ENCODE peak calls at places on chromosomes 6 and 20, in seven cellular contexts. One of them, this sample, is unnamed.

GRCh38 chr20:57838670-57839142 is 128.9 kb upstream of the PMEPA1 start:
- DNase-seq in Caki2: no peak
- DNase-seq in breast epithelium: no peak
- DNase-seq in neural progenitor cell: no peak
- DNase-seq in GOT3: no peak
- DNase-seq in NCI-H1694 treated with DMSO at 0.1 percent for 48 hours: peak; percentile 76
- DNase-seq in hepatocyte: peak; percentile 52
- DNase-seq in this sample: no peak

GRCh38 chr6:168385380-168385779 is 55.6 kb upstream of the SMOC2 start:
- DNase-seq in breast epithelium: peak; percentile 63
- DNase-seq in neural progenitor cell: no peak
- DNase-seq in GOT3: no peak
- DNase-seq in NCI-H1694 treated with DMSO at 0.1 percent for 48 hours: no peak
- DNase-seq in hepatocyte: no peak
- DNase-seq in Caki2: no peak
- DNase-seq in this sample: no peak

GRCh38 chr6:36874016-36874442 is 574 bp downstream of the PPIL1 start:
- DNase-seq in neural progenitor cell: no peak
- DNase-seq in NCI-H1694 treated with DMSO at 0.1 percent for 48 hours: no peak
- DNase-seq in Caki2: no peak
- DNase-seq in breast epithelium: no peak
- DNase-seq in hepatocyte: no peak
- DNase-seq in GOT3: no peak
- DNase-seq in this sample: peak; percentile 42

GRCh38 chr6:7146079-7146828 is 38.5 kb downstream of the RREB1 start:
- DNase-seq in breast epithelium: peak; percentile 56
- DNase-seq in Caki2: no peak
- DNase-seq in GOT3: no peak
- DNase-seq in neural progenitor cell: no peak
- DNase-seq in NCI-H1694 treated with DMSO at 0.1 percent for 48 hours: peak; percentile 31
- DNase-seq in hepatocyte: peak; percentile 56
- DNase-seq in this sample: peak; percentile 75

GRCh38 chr20:1761116-1761515 is 103.5 kb upstream of the SIRPG start:
- DNase-seq in hepatocyte: no peak
- DNase-seq in breast epithelium: no peak
- DNase-seq in neural progenitor cell: no peak
- DNase-seq in NCI-H1694 treated with DMSO at 0.1 percent for 48 hours: no peak
- DNase-seq in GOT3: no peak
- DNase-seq in Caki2: peak; percentile 85
- DNase-seq in this sample: no peak

GRCh38 chr20:59850018-59850641 is 83.3 kb downstream of the SYCP2 start:
- DNase-seq in neural progenitor cell: peak; percentile 46
- DNase-seq in hepatocyte: peak; percentile 69
- DNase-seq in Caki2: no peak
- DNase-seq in GOT3: no peak
- DNase-seq in breast epithelium: no peak
- DNase-seq in NCI-H1694 treated with DMSO at 0.1 percent for 48 hours: peak; percentile 7
- DNase-seq in this sample: peak; percentile 77

GRCh38 chr6:90072961-90073464 is 178.7 kb downstream of the GJA10 start:
- DNase-seq in GOT3: no peak
- DNase-seq in hepatocyte: no peak
- DNase-seq in Caki2: no peak
- DNase-seq in neural progenitor cell: no peak
- DNase-seq in breast epithelium: no peak
- DNase-seq in NCI-H1694 treated with DMSO at 0.1 percent for 48 hours: peak; percentile 34
- DNase-seq in this sample: no peak

GRCh38 chr6:135215160-135215559 is 34.1 kb downstream of the MYB start:
- DNase-seq in Caki2: no peak
- DNase-seq in neural progenitor cell: no peak
- DNase-seq in breast epithelium: no peak
- DNase-seq in hepatocyte: no peak
- DNase-seq in NCI-H1694 treated with DMSO at 0.1 percent for 48 hours: no peak
- DNase-seq in GOT3: no peak
- DNase-seq in this sample: no peak

GRCh38 chr20:11140359-11140758 is 466.6 kb upstream of the JAG1 start:
- DNase-seq in NCI-H1694 treated with DMSO at 0.1 percent for 48 hours: no peak
- DNase-seq in hepatocyte: no peak
- DNase-seq in Caki2: peak; percentile 48
- DNase-seq in breast epithelium: no peak
- DNase-seq in GOT3: no peak
- DNase-seq in neural progenitor cell: no peak
- DNase-seq in this sample: no peak

GRCh38 chr20:50303573-50304500 is 113.2 kb downstream of the CEBPB start:
- DNase-seq in hepatocyte: peak; percentile 87
- DNase-seq in Caki2: no peak
- DNase-seq in neural progenitor cell: no peak
- DNase-seq in NCI-H1694 treated with DMSO at 0.1 percent for 48 hours: peak; percentile 24
- DNase-seq in GOT3: no peak
- DNase-seq in breast epithelium: peak; percentile 77
- DNase-seq in this sample: peak; percentile 86

GRCh38 chr6:30763618-30764489 is 19.5 kb upstream of the IER3 start:
- DNase-seq in GOT3: no peak
- DNase-seq in Caki2: peak; percentile 90
- DNase-seq in neural progenitor cell: peak; percentile 72
- DNase-seq in breast epithelium: peak; percentile 70
- DNase-seq in NCI-H1694 treated with DMSO at 0.1 percent for 48 hours: no peak
- DNase-seq in hepatocyte: peak; percentile 70
- DNase-seq in this sample: peak; percentile 85

GRCh38 chr20:32285621-32286334 is 8.3 kb downstream of the KIF3B start:
- DNase-seq in hepatocyte: peak; percentile 45
- DNase-seq in Caki2: peak; percentile 30
- DNase-seq in GOT3: no peak
- DNase-seq in NCI-H1694 treated with DMSO at 0.1 percent for 48 hours: no peak
- DNase-seq in neural progenitor cell: no peak
- DNase-seq in breast epithelium: no peak
- DNase-seq in this sample: no peak

GRCh38 chr6:87830834-87831374 is 128.9 kb upstream of the AKIRIN2 start:
- DNase-seq in breast epithelium: no peak
- DNase-seq in neural progenitor cell: no peak
- DNase-seq in hepatocyte: no peak
- DNase-seq in GOT3: no peak
- DNase-seq in NCI-H1694 treated with DMSO at 0.1 percent for 48 hours: no peak
- DNase-seq in Caki2: no peak
- DNase-seq in this sample: no peak

GRCh38 chr20:59453634-59454241 is 150.6 kb upstream of the PHACTR3 start:
- DNase-seq in hepatocyte: no peak
- DNase-seq in breast epithelium: no peak
- DNase-seq in Caki2: no peak
- DNase-seq in NCI-H1694 treated with DMSO at 0.1 percent for 48 hours: no peak
- DNase-seq in GOT3: no peak
- DNase-seq in neural progenitor cell: no peak
- DNase-seq in this sample: no peak

GRCh38 chr6:53154794-53155193 is 6.2 kb upstream of the GCM1 start:
- DNase-seq in Caki2: no peak
- DNase-seq in breast epithelium: no peak
- DNase-seq in GOT3: no peak
- DNase-seq in NCI-H1694 treated with DMSO at 0.1 percent for 48 hours: no peak
- DNase-seq in neural progenitor cell: no peak
- DNase-seq in hepatocyte: no peak
- DNase-seq in this sample: no peak

GRCh38 chr6:122770835-122771601 is 8.5 kb upstream of the FABP7 start:
- DNase-seq in breast epithelium: no peak
- DNase-seq in NCI-H1694 treated with DMSO at 0.1 percent for 48 hours: peak; percentile 69
- DNase-seq in neural progenitor cell: peak; percentile 34
- DNase-seq in hepatocyte: peak; percentile 20
- DNase-seq in GOT3: no peak
- DNase-seq in Caki2: no peak
- DNase-seq in this sample: peak; percentile 63

GRCh38 chr6:120363429-120363828 is 970.9 kb downstream of the TBC1D32 start:
- DNase-seq in GOT3: no peak
- DNase-seq in NCI-H1694 treated with DMSO at 0.1 percent for 48 hours: no peak
- DNase-seq in neural progenitor cell: peak; percentile 63
- DNase-seq in breast epithelium: no peak
- DNase-seq in Caki2: no peak
- DNase-seq in hepatocyte: no peak
- DNase-seq in this sample: no peak

GRCh38 chr6:27873101-27874030 is 38.8 kb downstream of the OR2B2 start:
- DNase-seq in neural progenitor cell: peak; percentile 68
- DNase-seq in Caki2: no peak
- DNase-seq in GOT3: no peak
- DNase-seq in hepatocyte: peak; percentile 35
- DNase-seq in breast epithelium: no peak
- DNase-seq in NCI-H1694 treated with DMSO at 0.1 percent for 48 hours: no peak
- DNase-seq in this sample: peak; percentile 90

This sample was measured in HT-29.